ENCODE peak calls at places on chromosomes 2 and 18, in ten cellular contexts. Q is brain microvascular endothelial cell; A is A549; R is Panc1; S is psoas muscle; N is CD8-positive, alpha-beta T cell; Z is uterus; F is AG04450; W is adrenal gland; B is lower lobe of right lung. U is an unnamed sample.

GRCh38 chr2:47221956-47222355 is 66.8 kb upstream of the STPG4 start:
- DNase-seq in Q (peak; percentile 53), A (no peak), R (no peak), S (no peak), N (no peak), Z (peak; percentile 28), F (no peak), W (no peak), B (no peak), U (no peak)

GRCh38 chr2:140580799-140581198 is 1550.0 kb downstream of the LRP1B start:
- DNase-seq in Q (no peak), A (no peak), R (no peak), S (no peak), N (no peak), Z (no peak), F (no peak), W (no peak), B (no peak), U (no peak)

GRCh38 chr2:219570194-219570923 is 980 bp downstream of the OBSL1 start:
- DNase-seq in Q (no peak), A (peak; percentile 59), R (no peak), S (peak; percentile 81), N (no peak), Z (no peak), F (no peak), W (peak; percentile 50), B (no peak), U (peak; percentile 85)

GRCh38 chr2:174693344-174693743 is 70.9 kb downstream of the CHRNA1 start:
- DNase-seq in Q (no peak), A (no peak), R (no peak), S (no peak), N (no peak), Z (no peak), F (no peak), W (no peak), B (no peak), U (no peak)

GRCh38 chr18:33034941-33035340 is 262.1 kb upstream of the KLHL14 start:
- DNase-seq in Q (no peak), A (no peak), R (no peak), S (no peak), N (no peak), Z (no peak), F (no peak), W (no peak), B (no peak), U (no peak)

GRCh38 chr2:62817348-62817747 is 111.8 kb downstream of the EHBP1 start:
- DNase-seq in Q (no peak), A (no peak), R (no peak), S (no peak), N (no peak), Z (no peak), F (no peak), W (no peak), B (no peak), U (no peak)

GRCh38 chr2:179579744-179580143 is 281.7 kb downstream of the ZNF385B start:
- DNase-seq in Q (no peak), A (no peak), R (no peak), S (no peak), N (no peak), Z (no peak), F (no peak), W (no peak), B (no peak), U (no peak)

GRCh38 chr18:80182855-80183254 is 64.5 kb downstream of the PARD6G start:
- DNase-seq in Q (no peak), A (no peak), R (no peak), S (no peak), N (no peak), Z (no peak), F (no peak), W (no peak), B (no peak), U (no peak)

DNA sequence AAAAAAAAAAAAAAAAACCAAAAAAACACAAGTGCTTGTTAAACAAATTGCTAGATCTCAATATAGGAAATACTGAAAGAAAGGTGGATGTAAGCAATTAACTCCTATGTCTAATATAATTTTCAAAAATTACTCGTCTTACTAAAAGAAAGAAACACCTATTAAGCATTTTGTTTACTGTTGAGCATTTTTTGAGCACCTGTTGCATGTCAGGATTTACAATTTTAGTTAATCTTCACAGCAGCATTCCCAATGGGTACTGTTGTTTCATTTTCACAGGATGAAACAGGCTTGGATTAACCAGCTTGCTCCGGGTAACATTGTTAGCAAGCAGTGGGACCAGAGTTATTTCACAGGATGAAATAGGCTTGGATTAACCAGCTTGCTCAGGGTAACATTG is 4.8 kb downstream of the ZNF638 start:
- DNase-seq in Q (no peak), A (no peak), R (no peak), S (no peak), N (no peak), Z (no peak), F (no peak), W (no peak), B (no peak), U (no peak)
- H3K27ac ChIP-seq in Q (no peak overlapping the region), A (no peak overlapping the region), R (no peak overlapping the region), S (no peak overlapping the region), N (no peak overlapping the region), Z (no peak overlapping the region), F (no peak overlapping the region), W (no peak overlapping the region), B (no peak overlapping the region), U (peak overlapping the region; percentile 9)

GRCh38 chr18:30965237-30965636 is 77.3 kb downstream of the DSC3 start:
- DNase-seq in Q (no peak), A (no peak), R (no peak), S (no peak), N (no peak), Z (no peak), F (no peak), W (no peak), B (no peak), U (no peak)
- TF ChIP-seq CTCF in Q (no peak), A (no peak), R (no peak), S (no peak), N (no peak), Z (no peak), F (no peak), W (no peak), B (no peak), U (no peak)

GRCh38 chr2:134244091-134244490 is 9.8 kb upstream of the MGAT5 start:
- DNase-seq in Q (no peak), A (no peak), R (no peak), S (no peak), N (no peak), Z (no peak), F (no peak), W (no peak), B (no peak), U (no peak)

GRCh38 chr2:134246154-134246874 is 7.6 kb upstream of the MGAT5 start:
- DNase-seq in Q (no peak), A (no peak), R (no peak), S (no peak), N (no peak), Z (no peak), F (no peak), W (no peak), B (no peak), U (no peak)

GRCh38 chr2:134247679-134248078 is 6.2 kb upstream of the MGAT5 start:
- DNase-seq in Q (no peak), A (no peak), R (no peak), S (no peak), N (no peak), Z (no peak), F (no peak), W (no peak), B (no peak), U (no peak)

GRCh38 chr2:134244587-134244986 is 9.3 kb upstream of the MGAT5 start:
- DNase-seq in Q (no peak), A (no peak), R (no peak), S (no peak), N (no peak), Z (no peak), F (no peak), W (no peak), B (no peak), U (no peak)

DNA sequence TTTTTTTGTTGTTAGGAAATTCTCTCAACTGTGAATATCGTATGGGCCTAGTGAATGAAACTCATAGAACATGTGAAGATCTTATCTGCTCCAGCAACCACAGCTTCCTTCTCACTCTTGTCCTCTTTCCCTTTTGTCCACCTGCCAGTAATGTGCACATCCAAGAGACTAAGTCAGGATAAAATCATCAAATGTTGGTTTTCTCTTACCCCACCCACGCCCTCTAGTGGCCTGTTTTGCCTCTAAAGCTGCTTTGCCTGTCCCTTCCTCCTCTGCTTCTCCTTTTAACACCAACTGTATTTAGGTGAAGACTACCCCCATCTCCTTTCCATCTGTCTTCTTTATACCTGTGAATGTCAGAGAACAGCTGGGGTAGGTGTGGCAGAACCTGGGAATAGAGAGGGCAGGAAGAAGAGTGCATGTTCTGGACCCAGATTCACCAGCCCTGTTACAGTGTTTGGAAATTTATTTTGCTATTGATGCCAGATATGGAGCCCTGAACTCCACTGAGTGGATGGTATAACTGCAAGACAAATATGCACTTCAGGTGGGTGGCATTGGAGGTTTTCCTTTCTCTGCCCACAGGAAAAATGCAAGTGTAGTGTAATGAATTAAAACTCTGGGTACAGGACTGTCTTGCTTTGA is 8.4 kb upstream of the MGAT5 start:
- DNase-seq in Q (peak; percentile 76), A (peak; percentile 12), R (peak; percentile 36), S (peak; percentile 74), N (peak; percentile 69), Z (peak; percentile 67), F (no peak), W (peak; percentile 77), B (peak; percentile 73), U (peak; percentile 72)
- H3K4me3 ChIP-seq in Q (no peak overlapping the region), A (no peak overlapping the region), R (no peak overlapping the region), S (no peak overlapping the region), N (peak overlapping the region; percentile 4), Z (no peak overlapping the region), F (no peak overlapping the region), W (no peak overlapping the region), B (no peak overlapping the region), U (no peak overlapping the region)

GRCh38 chr2:196229013-196229412 is 57.6 kb upstream of the STK17B start:
- DNase-seq in Q (no peak), A (no peak), R (no peak), S (no peak), N (no peak), Z (no peak), F (no peak), W (no peak), B (no peak), U (no peak)

GRCh38 chr2:196224767-196225166 is 53.4 kb upstream of the STK17B start:
- DNase-seq in Q (no peak), A (no peak), R (no peak), S (no peak), N (no peak), Z (no peak), F (no peak), W (no peak), B (no peak), U (no peak)

GRCh38 chr2:196226058-196226747 is 54.8 kb upstream of the STK17B start:
- DNase-seq in Q (no peak), A (no peak), R (no peak), S (no peak), N (no peak), Z (no peak), F (no peak), W (no peak), B (no peak), U (no peak)

GRCh38 chr2:196220671-196221070 is 49.3 kb upstream of the STK17B start:
- DNase-seq in Q (no peak), A (no peak), R (no peak), S (no peak), N (no peak), Z (no peak), F (no peak), W (no peak), B (no peak), U (no peak)

DNA sequence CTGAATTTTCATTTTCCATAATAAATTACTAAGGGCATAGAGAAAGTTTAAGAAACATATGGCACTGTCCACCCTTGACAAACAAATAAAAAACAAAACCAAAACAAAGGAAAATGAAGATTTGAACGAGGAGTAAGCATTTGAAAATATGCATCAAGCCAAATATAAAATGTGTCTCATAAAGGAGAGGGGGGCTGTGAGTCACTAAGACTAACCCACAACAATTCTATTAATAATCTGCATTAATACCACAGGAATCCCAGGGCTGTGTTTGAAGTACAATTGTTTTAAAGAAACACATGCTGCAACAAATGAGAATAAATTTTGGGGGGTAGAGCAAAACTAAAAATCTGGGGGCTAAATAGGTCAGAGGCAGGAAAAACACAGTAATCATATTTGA is 53.8 kb upstream of the STK17B start:
- DNase-seq in Q (peak; percentile 40), A (no peak), R (no peak), S (no peak), N (no peak), Z (no peak), F (no peak), W (no peak), B (no peak), U (no peak)
- H3K27ac ChIP-seq in Q (no peak overlapping the region), A (no peak overlapping the region), R (no peak overlapping the region), S (no peak overlapping the region), N (no peak overlapping the region), Z (no peak overlapping the region), F (no peak overlapping the region), W (no peak overlapping the region), B (no peak overlapping the region), U (no peak overlapping the region)

U was measured in left lung.